ENCODE peak calls at places on chromosome 16, in seven cellular contexts. C, Y, M, Z, R, I and V are unnamed samples.

GRCh38 chr16:67199011-67199807 is at the start of gene ELMO3:
- DNase-seq in C (no peak), Y (peak; percentile 68), M (peak; percentile 92), Z (no peak), R (no peak), I (no peak), V (no peak)

GRCh38 chr16:56838622-56839337 is 26.2 kb upstream of the SLC12A3 start:
- DNase-seq in C (no peak), Y (no peak), M (no peak), Z (no peak), R (no peak), I (no peak), V (no peak)

GRCh38 chr16:60815033-60815432 is 1221.2 kb downstream of the CDH8 start:
- DNase-seq in C (no peak), Y (no peak), M (no peak), Z (no peak), R (no peak), I (no peak), V (no peak)

GRCh38 chr16:5349101-5349500 is 251.5 kb upstream of the EEF2KMT start:
- DNase-seq in C (no peak), Y (no peak), M (no peak), Z (no peak), R (no peak), I (no peak), V (no peak)

GRCh38 chr16:77402672-77403071 is 32.2 kb downstream of the ADAMTS18 start:
- DNase-seq in C (no peak), Y (no peak), M (no peak), Z (no peak), R (no peak), I (no peak), V (no peak)

GRCh38 chr16:82108774-82109173 is 61.2 kb downstream of the MPHOSPH6 start:
- DNase-seq in C (no peak), Y (no peak), M (no peak), Z (no peak), R (no peak), I (no peak), V (no peak)

GRCh38 chr16:71648921-71649320 is 22.9 kb downstream of the MARVELD3 start:
- DNase-seq in C (no peak), Y (no peak), M (no peak), Z (no peak), R (no peak), I (no peak), V (no peak)

GRCh38 chr16:52573365-52574104 is 26.6 kb upstream of the TOX3 start:
- DNase-seq in C (no peak), Y (no peak), M (no peak), Z (no peak), R (no peak), I (no peak), V (no peak)

GRCh38 chr16:75550211-75550662 is 5.8 kb downstream of the TMEM231 start:
- DNase-seq in C (no peak), Y (no peak), M (peak; percentile 82), Z (peak; percentile 35), R (peak; percentile 58), I (peak; percentile 73), V (no peak)

GRCh38 chr16:77143364-77143763 is 47.6 kb upstream of the MON1B start:
- DNase-seq in C (no peak), Y (no peak), M (no peak), Z (no peak), R (no peak), I (no peak), V (no peak)

GRCh38 chr16:67562918-67563707 is 787 bp downstream of the CTCF start:
- DNase-seq in C (peak; percentile 24), Y (peak; percentile 83), M (peak; percentile 58), Z (peak; percentile 82), R (no peak), I (peak; percentile 79), V (no peak)

GRCh38 chr16:21524068-21524751 is 75.2 kb upstream of the METTL9 start:
- DNase-seq in C (no peak), Y (no peak), M (no peak), Z (no peak), R (no peak), I (no peak), V (no peak)

GRCh38 chr16:20952144-20952797 is 51.7 kb downstream of the LYRM1 start:
- DNase-seq in C (peak; percentile 26), Y (no peak), M (no peak), Z (no peak), R (no peak), I (no peak), V (no peak)

GRCh38 chr16:82034981-82035612 is at the start of gene HSD17B2:
- DNase-seq in C (no peak), Y (no peak), M (no peak), Z (no peak), R (no peak), I (no peak), V (no peak)

DNA sequence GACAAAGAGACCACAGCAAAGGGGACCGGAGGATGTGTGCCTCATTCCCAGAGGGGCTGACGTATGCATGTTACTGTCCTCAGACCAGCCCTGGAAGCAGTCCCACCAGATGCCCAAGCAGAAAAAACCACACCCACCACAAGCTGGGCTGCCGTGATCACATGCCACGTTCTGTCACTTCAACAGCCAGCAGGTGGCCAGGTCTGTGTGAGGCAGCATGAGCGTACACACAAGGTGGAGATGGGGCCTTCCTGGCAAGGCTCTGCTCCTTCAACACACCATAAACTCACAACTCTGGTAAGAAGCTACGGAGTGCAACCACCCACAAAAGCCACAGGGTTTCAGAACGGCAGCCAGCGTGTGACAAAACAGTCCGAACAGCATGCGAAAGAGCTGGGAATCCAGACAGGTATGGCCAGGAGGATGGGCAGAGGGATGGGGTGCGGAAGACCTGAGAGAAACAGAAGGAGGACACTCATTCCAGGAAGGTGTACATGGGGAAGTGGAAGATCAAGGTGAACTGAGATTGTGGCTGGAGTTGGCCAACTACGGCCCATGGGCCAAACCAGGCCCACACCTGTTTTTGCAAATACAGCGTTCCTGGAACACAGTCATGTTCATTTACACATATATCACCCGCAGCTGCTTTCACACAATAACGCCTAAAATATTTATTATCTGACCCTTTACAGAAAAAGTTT is 27.9 kb downstream of the MBTPS1 start:
- DNase-seq in C (no peak), Y (peak; percentile 72), M (no peak), Z (peak; percentile 61), R (no peak), I (no peak), V (no peak)
- TF ChIP-seq CTCF in C (peak; percentile 30), Y (peak; percentile 2), M (no peak), Z (peak; percentile 42), R (no peak), I (no peak), V (no peak)

GRCh38 chr16:1428511-1428910 is 2.4 kb upstream of the PERCC1 start:
- DNase-seq in C (no peak), Y (no peak), M (peak; percentile 83), Z (peak; percentile 21), R (no peak), I (no peak), V (no peak)
- TF ChIP-seq CTCF in C (peak; percentile 57), Y (no peak), M (peak; percentile 68), Z (no peak), R (peak; percentile 53), I (no peak), V (peak; percentile 50)

GRCh38 chr16:22968931-22969330 is 155.0 kb downstream of the HS3ST2 start:
- DNase-seq in C (no peak), Y (no peak), M (no peak), Z (no peak), R (no peak), I (no peak), V (no peak)

GRCh38 chr16:22970191-22970845 is 156.4 kb downstream of the HS3ST2 start:
- DNase-seq in C (no peak), Y (peak; percentile 25), M (no peak), Z (peak; percentile 34), R (no peak), I (no peak), V (no peak)

GRCh38 chr16:22967696-22968095 is 153.7 kb downstream of the HS3ST2 start:
- DNase-seq in C (no peak), Y (no peak), M (no peak), Z (peak; percentile 85), R (no peak), I (no peak), V (no peak)

GRCh38 chr16:22971346-22971924 is 157.5 kb downstream of the HS3ST2 start:
- DNase-seq in C (no peak), Y (no peak), M (no peak), Z (no peak), R (no peak), I (no peak), V (no peak)

DNA sequence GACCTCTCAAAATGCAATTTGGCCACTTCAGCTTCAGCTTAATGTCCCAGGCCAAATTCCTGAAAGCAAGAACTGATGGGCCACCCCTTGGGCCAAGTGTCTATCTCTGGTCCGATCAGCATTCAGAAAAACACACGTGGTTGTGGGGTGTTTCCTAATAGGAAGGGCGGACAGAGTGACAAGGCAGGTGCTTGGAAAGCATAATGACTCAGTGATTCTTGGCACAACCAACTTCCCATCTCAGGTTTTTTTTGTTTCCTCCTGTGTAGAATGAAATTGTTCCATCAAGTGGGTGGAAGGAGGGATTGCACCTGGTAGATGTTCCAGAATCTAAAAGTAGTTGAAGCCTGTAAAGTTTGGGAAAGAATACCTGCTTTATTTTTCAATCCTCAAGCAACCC is 155.6 kb downstream of the HS3ST2 start:
- DNase-seq in C (no peak), Y (no peak), M (no peak), Z (no peak), R (no peak), I (no peak), V (no peak)
- TF ChIP-seq CTCF in C (no peak), Y (no peak), M (no peak), Z (no peak), R (no peak), I (no peak), V (no peak)

DNA sequence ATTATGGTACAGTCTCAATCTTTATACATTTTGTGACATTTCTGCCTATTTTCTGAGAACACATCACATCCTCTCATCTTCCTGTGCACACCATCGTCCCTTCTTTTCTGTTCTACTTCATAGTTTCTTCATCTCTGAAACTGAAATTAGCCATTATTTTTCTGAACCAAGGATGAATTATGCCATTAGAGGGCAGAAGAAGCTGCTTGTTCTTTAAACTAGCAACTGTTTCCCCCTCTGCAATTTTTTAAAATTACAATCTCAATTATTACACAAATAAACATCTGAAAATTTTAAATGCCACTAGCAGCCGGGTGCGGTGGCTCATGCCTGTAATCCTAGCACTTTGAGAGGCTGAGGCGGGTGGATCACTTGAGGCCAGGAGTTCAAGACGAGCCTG is 41.3 kb downstream of the RBBP6 start:
- DNase-seq in C (no peak), Y (no peak), M (no peak), Z (no peak), R (no peak), I (no peak), V (peak; percentile 8)
- TF ChIP-seq CTCF in C (peak; percentile 31), Y (no peak), M (peak; percentile 27), Z (peak; percentile 36), R (no peak), I (peak; percentile 38), V (peak; percentile 55)